ENCODE peak calls at places on chromosome 9, in six cellular contexts. V is lower lobe of right lung; D is CD8-positive, alpha-beta T cell; J is ovary; T is MM.1S; K is heart left ventricle. I is an unnamed sample.

GRCh38 chr9:89529243-89530030 is 31.5 kb upstream of the SEMA4D start:
- DNase-seq in J (no peak), V (no peak), K (no peak), D (no peak), T (no peak), I (no peak)

GRCh38 chr9:31542384-31543055 is 841.9 kb upstream of the ACO1 start:
- DNase-seq in T (peak), J (peak), D (no peak), V (no peak), K (no peak), I (no peak)

GRCh38 chr9:6675268-6675667 is 29.7 kb upstream of the GLDC start:
- DNase-seq in K (no peak), D (no peak), T (no peak), V (no peak), J (no peak), I (no peak)

GRCh38 chr9:107976767-107977166 is 487.2 kb upstream of the KLF4 start:
- DNase-seq in V (peak), K (peak), T (no peak), D (no peak), J (no peak), I (peak)

GRCh38 chr9:6605202-6605601 is 40.3 kb downstream of the GLDC start:
- DNase-seq in D (no peak), T (no peak), V (no peak), K (no peak), J (no peak), I (no peak)

GRCh38 chr9:109966643-109967368 is 186.8 kb downstream of the PALM2AKAP2 start:
- DNase-seq in J (no peak), K (no peak), V (no peak), T (no peak), D (no peak), I (no peak)

GRCh38 chr9:99569840-99570239 is 251.8 kb upstream of the NR4A3 start:
- DNase-seq in T (no peak), V (no peak), J (no peak), K (no peak), D (no peak), I (no peak)

GRCh38 chr9:114424126-114424525 is 36.3 kb upstream of the AKNA start:
- DNase-seq in K (no peak), D (no peak), T (no peak), V (no peak), J (no peak), I (no peak)

GRCh38 chr9:89278997-89279739 is 31.8 kb upstream of the CKS2 start:
- DNase-seq in J (no peak), T (peak), K (no peak), D (no peak), V (no peak), I (no peak)

GRCh38 chr9:21709464-21710058 is 92.9 kb upstream of the MTAP start:
- DNase-seq in T (peak), D (peak), K (no peak), J (no peak), V (no peak), I (no peak)

GRCh38 chr9:85978496-85978895 is 37.5 kb downstream of the NAA35 start:
- DNase-seq in V (no peak), J (no peak), D (no peak), T (no peak), K (no peak), I (no peak)

GRCh38 chr9:106039151-106039935 is 345.0 kb downstream of the TMEM38B start:
- DNase-seq in V (no peak), K (no peak), D (no peak), J (no peak), T (no peak), I (no peak)

GRCh38 chr9:115006660-115007059 is 76.3 kb upstream of the TNFSF8 start:
- DNase-seq in J (no peak), D (no peak), T (no peak), K (no peak), V (no peak), I (no peak)

GRCh38 chr9:114417511-114417910 is 29.7 kb upstream of the AKNA start:
- DNase-seq in K (no peak), V (no peak), J (no peak), D (no peak), T (no peak), I (no peak)

GRCh38 chr9:135098400-135099105 is 11.1 kb downstream of the OLFM1 start:
- DNase-seq in D (no peak), K (peak), J (peak), V (no peak), T (peak), I (no peak)

GRCh38 chr9:134858051-134858841 is 22.4 kb upstream of the FCN2 start:
- DNase-seq in T (no peak), D (no peak), K (no peak), V (no peak), J (peak), I (peak)

GRCh38 chr9:113950195-113951031 is 74.3 kb downstream of the ZNF618 start:
- DNase-seq in J (no peak), V (no peak), K (no peak), T (no peak), D (no peak), I (peak)

GRCh38 chr9:68969538-68969937 is 44.4 kb downstream of the PRKACG start:
- DNase-seq in J (no peak), T (no peak), V (no peak), K (no peak), D (no peak), I (no peak)

GRCh38 chr9:129312251-129312650 is 134.2 kb upstream of the IER5L start:
- DNase-seq in J (peak), V (peak), T (no peak), D (no peak), K (no peak), I (peak)

GRCh38 chr9:86767373-86767772 is 179.9 kb downstream of the GAS1 start:
- DNase-seq in K (no peak), J (no peak), D (no peak), T (no peak), V (no peak), I (no peak)

GRCh38 chr9:99635032-99635431 is 186.7 kb upstream of the NR4A3 start:
- DNase-seq in T (no peak), D (no peak), J (no peak), K (no peak), V (no peak), I (no peak)

GRCh38 chr9:28956111-28956880 is 1383.0 kb upstream of the C9orf72 start:
- DNase-seq in T (no peak), V (no peak), J (no peak), D (no peak), K (no peak), I (no peak)

GRCh38 chr9:70553718-70554673 is 139.5 kb upstream of the KLF9 start:
- DNase-seq in J (no peak), T (no peak), K (no peak), D (no peak), V (peak), I (no peak)
- H3K27ac ChIP-seq in J (no peak), T (no peak), K (no peak), D (no peak), V (peak), I (no peak)

DNA sequence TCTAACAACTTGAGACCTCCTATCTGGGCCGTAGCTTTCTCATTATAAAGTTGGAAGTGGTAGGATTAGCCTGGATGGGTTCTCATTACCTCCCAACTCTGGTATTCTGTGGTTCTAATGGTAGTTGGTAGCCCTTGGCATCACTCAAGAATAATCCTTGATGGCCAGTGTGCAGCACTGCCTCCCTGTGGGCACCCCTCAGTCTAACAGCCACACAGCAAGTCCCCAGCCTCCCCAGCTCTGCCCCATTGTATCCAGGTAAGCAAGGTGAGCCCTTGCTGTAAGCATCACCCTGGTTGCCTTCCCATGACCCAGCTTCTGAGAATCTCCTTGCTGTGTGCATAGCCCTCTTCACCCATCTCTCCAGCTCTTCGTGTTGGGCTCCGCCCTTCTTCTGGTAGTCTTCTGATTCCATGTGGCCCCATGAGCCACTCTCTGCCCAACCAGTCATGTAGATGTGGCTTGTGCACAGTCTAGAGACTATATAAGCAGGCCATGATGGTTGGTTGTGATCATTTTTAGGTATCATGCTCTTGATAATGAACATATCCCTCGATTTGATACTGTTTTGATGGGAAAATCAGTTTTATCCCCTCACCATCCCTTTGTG is 57.6 kb upstream of the GRHPR start:
- DNase-seq in J (no peak), K (no peak), T (no peak), D (no peak), V (no peak), I (no peak)
- TF ChIP-seq CTCF in J (no peak), K (no peak), T (peak), D (no peak), V (no peak), I (no peak)

GRCh38 chr9:92978345-92978875 is 31.1 kb downstream of the FGD3 start:
- DNase-seq in V (no peak), T (no peak), K (no peak), D (no peak), J (no peak), I (no peak)

GRCh38 chr9:92977279-92977678 is 30.0 kb downstream of the FGD3 start:
- DNase-seq in J (no peak), T (no peak), V (no peak), K (no peak), D (no peak), I (no peak)

GRCh38 chr9:92975452-92975770 is 28.1 kb downstream of the FGD3 start:
- DNase-seq in K (no peak), D (no peak), T (no peak), V (no peak), J (no peak), I (no peak)

GRCh38 chr9:92974696-92975451 is 27.6 kb downstream of the FGD3 start:
- DNase-seq in K (no peak), D (no peak), J (no peak), V (no peak), T (no peak), I (no peak)

GRCh38 chr9:92976436-92976835 is 29.1 kb downstream of the FGD3 start:
- DNase-seq in T (no peak), V (no peak), D (no peak), J (no peak), K (no peak), I (no peak)
- H3K27ac ChIP-seq in T (no peak), V (no peak), D (no peak), J (no peak), K (no peak), I (no peak)

DNA sequence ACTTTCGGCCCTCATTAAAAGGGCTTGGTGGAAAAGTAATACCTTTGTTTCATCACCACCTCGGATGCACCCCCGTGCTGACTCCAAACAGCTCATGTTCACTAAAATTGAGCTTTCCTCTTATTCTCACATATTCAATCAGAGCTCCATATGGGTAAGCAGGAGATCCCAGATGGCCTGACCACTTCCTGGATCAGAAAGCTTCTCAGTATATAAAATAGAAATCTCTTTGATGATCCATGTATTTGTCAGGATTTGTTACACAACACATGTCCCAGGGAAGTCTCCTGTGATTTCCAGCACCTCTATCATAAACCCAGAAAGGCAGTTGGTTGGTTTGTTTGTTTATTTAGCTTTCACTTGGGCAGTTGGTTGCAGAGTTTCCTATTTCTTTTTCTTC is 402.0 kb downstream of the MLLT3 start:
- DNase-seq in J (no peak), V (no peak), D (no peak), T (no peak), K (no peak), I (no peak)
- TF ChIP-seq CTCF in J (no peak), V (no peak), D (no peak), T (no peak), K (no peak), I (no peak)

DNA sequence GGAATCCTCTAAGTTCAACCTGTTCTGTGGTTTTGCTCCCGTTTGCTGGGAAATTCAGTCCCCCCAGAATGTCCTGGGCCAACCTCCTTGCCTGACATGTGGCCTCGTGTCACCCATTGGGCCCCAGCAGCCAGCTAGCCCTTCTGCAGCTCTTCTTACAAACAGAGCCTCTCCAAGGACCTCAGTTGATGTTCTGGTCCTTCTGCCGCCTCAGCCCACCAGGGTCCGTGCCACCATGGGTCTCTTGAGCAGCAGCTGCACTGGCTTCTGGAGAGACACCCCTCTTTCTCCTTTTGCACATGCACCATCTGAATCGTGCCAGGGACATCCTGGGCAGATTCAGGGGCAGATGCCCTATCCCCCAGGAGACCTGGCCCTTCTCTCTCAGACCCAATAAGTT is 85.0 kb downstream of the LMX1B start:
- DNase-seq in J (no peak), K (no peak), D (no peak), V (peak), T (no peak), I (peak)
- H3K27ac ChIP-seq in J (no peak), K (no peak), D (no peak), V (no peak), T (no peak), I (no peak)